ENCODE peak calls at places on chromosome X, in six cellular contexts. O, E, Y, D, A and F are unnamed samples.

GRCh38 chrX:41468647-41469323 is 21.6 kb downstream of the NYX start:
- DNase-seq in D (no peak), Y (no peak), E (no peak), A (no peak), O (peak), F (no peak)

GRCh38 chrX:40097492-40098263 is at the start of gene BCOR:
- DNase-seq in E (peak), Y (peak), A (peak), D (peak), O (peak), F (no peak)

GRCh38 chrX:103628386-103629290 is at the start of gene TCEAL1:
- DNase-seq in Y (peak), E (peak), D (no peak), A (peak), O (peak), F (no peak)

GRCh38 chrX:28225508-28225907 is 244.3 kb upstream of the DCAF8L1 start:
- DNase-seq in O (no peak), E (no peak), D (no peak), Y (no peak), A (no peak), F (no peak)

GRCh38 chrX:120761810-120762209 is 113.9 kb downstream of the CT47B1 start:
- DNase-seq in O (no peak), D (no peak), E (no peak), A (no peak), Y (peak), F (no peak)

GRCh38 chrX:123835661-123836371 is 24.0 kb upstream of the XIAP start:
- DNase-seq in Y (no peak), D (peak), O (no peak), A (no peak), E (no peak), F (no peak)

GRCh38 chrX:115690554-115691216 is 129.7 kb downstream of the PLS3 start:
- DNase-seq in D (peak), A (no peak), Y (peak), O (peak), E (peak), F (no peak)

GRCh38 chrX:132270699-132271098 is 51.5 kb upstream of the RAP2C start:
- DNase-seq in O (no peak), Y (peak), E (no peak), A (no peak), D (no peak), F (no peak)

GRCh38 chrX:70033348-70033747 is 16.4 kb downstream of the AWAT2 start:
- DNase-seq in E (no peak), Y (no peak), D (peak), O (peak), A (no peak), F (no peak)

GRCh38 chrX:131944936-131945902 is 77.9 kb upstream of the STK26 start:
- DNase-seq in E (no peak), O (no peak), D (no peak), Y (no peak), A (no peak), F (no peak)

GRCh38 chrX:142156567-142156966 is 48.5 kb downstream of the MAGEC2 start:
- DNase-seq in A (no peak), Y (no peak), E (no peak), O (no peak), D (no peak), F (no peak)

GRCh38 chrX:150269613-150270254 is 93.4 kb upstream of the MAMLD1 start:
- DNase-seq in D (no peak), O (no peak), E (no peak), A (no peak), Y (no peak), F (no peak)

GRCh38 chrX:29652484-29652883 is 562.9 kb upstream of the MAGEB2 start:
- DNase-seq in Y (no peak), A (no peak), O (no peak), D (no peak), E (no peak), F (no peak)

GRCh38 chrX:14506866-14507265 is 22.5 kb upstream of the GLRA2 start:
- DNase-seq in O (no peak), E (no peak), D (no peak), Y (no peak), A (no peak), F (no peak)

GRCh38 chrX:107731831-107732502 is 43.6 kb downstream of the TSC22D3 start:
- DNase-seq in Y (peak), E (peak), A (no peak), D (no peak), O (no peak), F (no peak)

GRCh38 chrX:96752776-96753175 is 68.1 kb downstream of the DIAPH2 start:
- DNase-seq in E (no peak), A (no peak), O (no peak), Y (no peak), D (no peak), F (no peak)

GRCh38 chrX:85003655-85004244 is at the start of gene APOOL:
- DNase-seq in A (peak), D (peak), Y (peak), E (peak), O (peak), F (peak)

GRCh38 chrX:133369065-133369464 is 46.2 kb downstream of the GPC4 start:
- DNase-seq in O (no peak), E (no peak), Y (no peak), A (no peak), D (no peak), F (no peak)

GRCh38 chrX:51332188-51332942 is at the start of gene NUDT10:
- DNase-seq in E (peak), A (no peak), D (peak), Y (peak), O (peak), F (no peak)

GRCh38 chrX:38806054-38806389 is 4.8 kb downstream of the MID1IP1 start:
- DNase-seq in E (no peak), D (peak), Y (no peak), A (no peak), O (peak), F (no peak)

GRCh38 chrX:48919360-48919821 is 567 bp upstream of the PIM2 start:
- DNase-seq in D (no peak), A (peak), E (no peak), O (no peak), Y (no peak), F (no peak)

GRCh38 chrX:40172169-40172979 is 74.6 kb upstream of the BCOR start:
- DNase-seq in D (no peak), Y (peak), O (no peak), E (no peak), A (no peak), F (no peak)

GRCh38 chrX:20032201-20032600 is 41.3 kb upstream of the BCLAF3 start:
- DNase-seq in A (no peak), E (no peak), O (no peak), D (no peak), Y (no peak), F (no peak)

GRCh38 chrX:131041652-131042051 is 16.5 kb upstream of the ARHGAP36 start:
- DNase-seq in A (no peak), D (no peak), E (no peak), Y (no peak), O (no peak), F (no peak)

GRCh38 chrX:129996120-129996519 is 13.7 kb downstream of the BCORL1 start:
- DNase-seq in A (no peak), D (no peak), O (no peak), E (no peak), Y (peak), F (no peak)

GRCh38 chrX:2176274-2176673 is 324.5 kb downstream of the DHRSX start:
- DNase-seq in A (no peak), O (no peak), E (no peak), Y (no peak), D (no peak), F (no peak)

GRCh38 chrX:856901-857300 is 226.3 kb downstream of the SHOX start:
- DNase-seq in A (no peak), O (no peak), D (peak), Y (no peak), E (no peak), F (no peak)

GRCh38 chrX:19924285-19924684 is 36.9 kb upstream of the SH3KBP1 start:
- DNase-seq in Y (no peak), O (no peak), E (no peak), A (no peak), D (no peak), F (no peak)

GRCh38 chrX:134732152-134732551 is 73.9 kb upstream of the PLAC1 start:
- DNase-seq in D (no peak), A (no peak), O (no peak), E (no peak), Y (no peak), F (no peak)

GRCh38 chrX:14581081-14581480 is 51.7 kb downstream of the GLRA2 start:
- DNase-seq in D (no peak), O (no peak), A (no peak), E (no peak), Y (no peak), F (no peak)

GRCh38 chrX:69379412-69379811 is 124.7 kb upstream of the NALF2 start:
- DNase-seq in A (no peak), Y (no peak), E (no peak), O (no peak), D (no peak), F (no peak)

GRCh38 chrX:40468033-40468979 is 112.5 kb upstream of the ATP6AP2 start:
- DNase-seq in E (peak), O (peak), A (no peak), Y (peak), D (peak), F (no peak)

GRCh38 chrX:19373034-19373891 is 29.5 kb downstream of the PDHA1 start:
- DNase-seq in E (no peak), O (no peak), Y (no peak), A (no peak), D (no peak), F (no peak)

GRCh38 chrX:127558811-127559210 is 493.4 kb downstream of the ACTRT1 start:
- DNase-seq in Y (no peak), D (no peak), E (no peak), A (no peak), O (no peak), F (no peak)

GRCh38 chrX:39201305-39201990 is 400.2 kb downstream of the MID1IP1 start:
- DNase-seq in E (no peak), D (no peak), Y (no peak), A (no peak), O (no peak), F (no peak)